ENCODE peak calls at places on chromosome 13, in eight cellular contexts. F, U, C, Z, G, Y, X and P are unnamed samples. For H3K4me1, the result is how much of the 10 kb centered on the place peaks cover.

GRCh38 chr13:38952827-38953226 is 37.8 kb downstream of the STOML3 start:
- DNase-seq in G (no peak), Y (no peak), X (no peak), U (no peak), Z (no peak), C (no peak), F (no peak), P (no peak)

GRCh38 chr13:23414682-23415081 is 18.8 kb downstream of the SACS start:
- DNase-seq in F (no peak), Z (no peak), C (no peak), X (no peak), Y (no peak), U (no peak), G (no peak), P (no peak)

GRCh38 chr13:75901509-75901908 is 265.4 kb downstream of the LMO7 start:
- DNase-seq in C (no peak), F (no peak), X (no peak), G (no peak), Y (no peak), Z (no peak), U (no peak), P (no peak)

GRCh38 chr13:41562083-41562482 is 104.7 kb downstream of the RGCC start:
- DNase-seq in Y (no peak), F (no peak), G (no peak), C (peak), X (no peak), Z (no peak), U (no peak), P (peak)

GRCh38 chr13:103188688-103189326 is 122.6 kb upstream of the SLC10A2 start:
- DNase-seq in F (peak), Z (no peak), Y (peak), X (no peak), U (no peak), G (no peak), C (no peak), P (no peak)

GRCh38 chr13:38417727-38418126 is 68.1 kb downstream of the UFM1 start:
- DNase-seq in X (peak), Z (no peak), G (no peak), U (no peak), F (peak), Y (peak), C (no peak), P (no peak)

GRCh38 chr13:110012102-110012739 is 225.8 kb upstream of the IRS2 start:
- DNase-seq in Z (no peak), F (no peak), Y (no peak), G (no peak), C (no peak), U (no peak), X (peak), P (no peak)

GRCh38 chr13:105616313-105617075 is 919.0 kb downstream of the EFNB2 start:
- DNase-seq in Y (no peak), F (no peak), Z (no peak), U (no peak), C (no peak), X (no peak), G (no peak), P (no peak)

GRCh38 chr13:76038920-76039716 is 403.0 kb downstream of the LMO7 start:
- DNase-seq in F (no peak), C (no peak), X (no peak), U (no peak), Z (no peak), Y (peak), G (no peak), P (no peak)

GRCh38 chr13:113288880-113289279 is 8.2 kb upstream of the LAMP1 start:
- DNase-seq in C (no peak), Y (no peak), F (no peak), G (no peak), X (no peak), U (no peak), Z (no peak), P (no peak)

GRCh38 chr13:76316998-76317527 is 569.1 kb downstream of the KCTD12 start:
- DNase-seq in Z (no peak), X (no peak), G (no peak), U (no peak), F (no peak), C (no peak), Y (no peak), P (no peak)

GRCh38 chr13:85665286-85665685 is 133.9 kb downstream of the SLITRK6 start:
- DNase-seq in Y (peak), F (no peak), C (no peak), U (no peak), Z (no peak), X (no peak), G (no peak), P (no peak)

GRCh38 chr13:80547885-80548284 is 207.0 kb upstream of the SPRY2 start:
- DNase-seq in U (no peak), G (no peak), Y (no peak), C (no peak), X (no peak), F (no peak), Z (no peak), P (no peak)

GRCh38 chr13:82963466-82963865 is 918.8 kb downstream of the SLITRK1 start:
- DNase-seq in Z (no peak), F (no peak), G (no peak), U (no peak), X (no peak), Y (no peak), C (no peak), P (no peak)

GRCh38 chr13:42246541-42246940 is 25.4 kb upstream of the AKAP11 start:
- DNase-seq in C (no peak), X (no peak), Z (no peak), G (no peak), U (no peak), F (no peak), Y (no peak), P (no peak)

GRCh38 chr13:33383724-33384577 is 98.4 kb upstream of the STARD13 start:
- DNase-seq in C (no peak), X (no peak), F (no peak), Z (no peak), Y (no peak), U (no peak), G (no peak), P (no peak)

GRCh38 chr13:50494110-50494509 is 349.4 kb downstream of the DLEU7 start:
- DNase-seq in X (no peak), G (no peak), Y (no peak), U (no peak), Z (no peak), C (no peak), F (no peak), P (no peak)

GRCh38 chr13:51097353-51098043 is 13.6 kb downstream of the C13orf42 start:
- DNase-seq in U (no peak), X (no peak), Z (no peak), G (no peak), Y (peak), F (no peak), C (no peak), P (no peak)

GRCh38 chr13:38735655-38736440 is 49.0 kb downstream of the FREM2 start:
- DNase-seq in U (no peak), X (no peak), G (no peak), Y (no peak), C (no peak), Z (no peak), F (peak), P (no peak)

GRCh38 chr13:77563110-77563509 is 27.6 kb downstream of the SCEL start:
- DNase-seq in X (peak), G (no peak), F (no peak), U (no peak), Y (peak), Z (no peak), C (no peak), P (no peak)

GRCh38 chr13:105231579-105231978 is 1303.9 kb downstream of the EFNB2 start:
- DNase-seq in C (no peak), Y (no peak), U (no peak), X (no peak), Z (no peak), F (no peak), G (no peak), P (no peak)

GRCh38 chr13:84896128-84896527 is 903.1 kb downstream of the SLITRK6 start:
- DNase-seq in U (no peak), Z (no peak), F (peak), Y (peak), C (no peak), X (peak), G (no peak), P (peak)

GRCh38 chr13:110158201-110158600 is 148.8 kb downstream of the COL4A1 start:
- DNase-seq in C (no peak), F (no peak), G (no peak), U (no peak), Y (no peak), X (no peak), Z (no peak), P (no peak)

GRCh38 chr13:67023088-67023893 is 206.8 kb downstream of the PCDH9 start:
- DNase-seq in X (no peak), F (no peak), Z (no peak), G (no peak), Y (peak), C (peak), U (no peak), P (no peak)

GRCh38 chr13:101473458-101473857 is 21.0 kb downstream of the ITGBL1 start:
- DNase-seq in F (no peak), X (no peak), Z (no peak), U (no peak), C (no peak), G (no peak), Y (no peak), P (no peak)

GRCh38 chr13:67036694-67037093 is 193.4 kb downstream of the PCDH9 start:
- DNase-seq in Z (no peak), G (no peak), Y (no peak), F (peak), X (no peak), U (no peak), C (no peak), P (no peak)

GRCh38 chr13:76973920-76974617 is 17.8 kb upstream of the CLN5 start:
- DNase-seq in G (no peak), F (no peak), U (no peak), Z (no peak), C (no peak), X (no peak), Y (no peak), P (no peak)

GRCh38 chr13:19601749-19602725 is 31.4 kb upstream of the MPHOSPH8 start:
- DNase-seq in Y (peak), C (no peak), X (peak), G (no peak), U (peak), F (peak), Z (peak), P (peak)

GRCh38 chr13:110430391-110431338 is 123.6 kb downstream of the COL4A2 start:
- DNase-seq in Z (no peak), F (no peak), C (peak), X (no peak), Y (no peak), G (no peak), U (no peak), P (no peak)

GRCh38 chr13:20495087-20496023 is 30.3 kb downstream of the CRYL1 start:
- DNase-seq in G (no peak), Y (peak), U (no peak), F (peak), X (peak), Z (peak), C (peak), P (peak)

GRCh38 chr13:74466015-74466414 is 331.8 kb upstream of the KLF12 start:
- DNase-seq in U (no peak), G (no peak), F (no peak), C (no peak), Z (no peak), Y (peak), X (no peak), P (no peak)

GRCh38 chr13:48644951-48645350 is 8.8 kb upstream of the CYSLTR2 start:
- DNase-seq in X (no peak), U (no peak), Y (no peak), Z (no peak), F (no peak), C (no peak), G (no peak), P (no peak)

GRCh38 chr13:20387006-20387405 is 138.7 kb downstream of the CRYL1 start:
- DNase-seq in F (no peak), Z (peak), C (no peak), X (no peak), G (no peak), U (no peak), Y (no peak), P (no peak)

GRCh38 chr13:100636441-100636840 is 38.2 kb downstream of the TMTC4 start:
- DNase-seq in Y (no peak), Z (no peak), U (no peak), F (no peak), C (no peak), X (no peak), G (no peak), P (no peak)

GRCh38 chr13:107480130-107480529 is 735.2 kb downstream of the LIG4 start:
- DNase-seq in C (no peak), U (no peak), Z (no peak), G (no peak), X (no peak), Y (no peak), F (no peak), P (no peak)
- TF ChIP-seq POLR2AphosphoS5 in C (no peak), U (no peak), Z (no peak), G (no peak), X (no peak), Y (no peak), F (no peak), P (no peak)

GRCh38 chr13:97108535-97108910 is 113.6 kb upstream of the MBNL2 start:
- DNase-seq in Z (no peak), U (no peak), X (no peak), G (no peak), C (no peak), Y (no peak), F (no peak), P (no peak)

GRCh38 chr13:97107815-97108534 is 113.7 kb upstream of the OXGR1 start:
- DNase-seq in G (no peak), C (peak), Z (no peak), F (peak), Y (no peak), X (no peak), U (no peak), P (no peak)

GRCh38 chr13:97111705-97112104 is 110.4 kb upstream of the MBNL2 start:
- DNase-seq in C (no peak), X (no peak), Y (no peak), G (no peak), Z (no peak), U (no peak), F (no peak), P (no peak)

GRCh38 chr13:97109256-97109655 is 112.9 kb upstream of the MBNL2 start:
- DNase-seq in C (no peak), Y (no peak), Z (no peak), X (no peak), G (no peak), F (no peak), U (no peak), P (no peak)

GRCh38 chr13:97109841-97110492 is 112.2 kb upstream of the MBNL2 start:
- DNase-seq in C (peak), U (peak), Z (peak), F (peak), Y (peak), X (peak), G (no peak), P (peak)
- H3K4me1 ChIP-seq in C (under half), U (under half), Z (under half), F (under half), Y (under half), X (under half), G (under half), P (under half)

DNA sequence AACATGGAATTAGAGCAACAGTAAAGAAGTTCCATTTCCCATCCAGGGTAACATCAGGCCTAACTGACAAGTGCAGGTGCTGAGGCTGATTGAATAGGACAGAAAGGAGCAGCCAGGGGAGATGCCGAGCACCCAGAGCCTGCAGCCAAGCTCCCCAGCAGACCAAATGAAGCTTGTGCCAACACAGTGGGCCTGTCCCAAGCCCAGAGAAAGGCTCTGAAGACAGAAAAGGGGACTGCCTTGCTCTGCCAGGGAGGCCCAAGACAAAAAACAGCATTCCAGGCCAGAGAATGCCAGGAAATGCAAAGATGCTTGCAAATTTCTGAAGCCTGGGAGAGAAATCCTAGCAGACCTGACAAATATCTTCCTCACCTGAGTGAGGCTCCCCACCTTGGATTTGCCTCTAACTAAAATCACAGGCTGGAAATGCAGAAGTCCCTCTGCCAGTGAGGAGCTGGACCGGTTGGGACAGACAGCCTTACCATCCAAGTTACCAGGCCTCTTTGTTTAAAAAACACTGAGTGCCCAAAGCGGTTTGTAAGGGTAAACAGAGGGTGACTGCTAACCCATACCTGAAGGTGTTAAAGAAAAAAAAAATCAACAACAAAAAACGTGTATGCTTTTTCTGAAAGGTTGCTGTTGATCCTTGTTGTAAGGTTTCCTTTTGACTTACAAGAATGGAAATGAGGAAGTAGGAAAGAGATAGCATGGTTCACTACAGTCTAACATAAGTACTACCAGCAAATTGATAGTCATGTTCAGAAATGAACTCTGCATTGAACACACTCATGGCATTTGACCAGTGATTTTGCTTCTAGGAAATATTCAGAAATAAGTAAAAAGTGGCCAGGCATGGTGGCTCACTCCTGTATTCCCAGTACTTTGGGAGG is 11.9 kb upstream of the HMGB1 start:
- DNase-seq in C (no peak), G (no peak), Z (no peak), U (no peak), F (no peak), Y (peak), X (no peak), P (no peak)
- TF ChIP-seq POLR2AphosphoS5 in C (no peak), G (no peak), Z (no peak), U (no peak), F (no peak), Y (no peak), X (no peak), P (no peak)

DNA sequence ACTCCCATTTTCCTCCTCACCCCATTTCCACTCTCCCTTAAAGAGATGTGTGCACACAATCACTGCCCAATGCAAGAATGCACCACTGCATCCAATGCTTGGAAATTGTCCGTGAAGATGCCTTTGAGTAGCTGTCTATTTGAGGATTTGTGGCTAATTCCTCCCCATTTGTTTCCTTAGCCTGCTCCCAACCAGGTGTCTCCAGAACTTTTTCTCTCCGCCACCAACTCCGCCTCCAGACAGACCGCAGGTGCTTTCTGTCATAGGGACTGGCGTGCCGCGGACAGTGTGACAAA is 485 bp upstream of the TM9SF2 start:
- DNase-seq in F (peak), U (no peak), X (no peak), Y (no peak), C (no peak), G (no peak), Z (no peak), P (no peak)
- H3K4me1 ChIP-seq in F (under half), U (half or more), X (half or more), Y (under half), C (under half), G (half or more), Z (half or more), P (under half)

DNA sequence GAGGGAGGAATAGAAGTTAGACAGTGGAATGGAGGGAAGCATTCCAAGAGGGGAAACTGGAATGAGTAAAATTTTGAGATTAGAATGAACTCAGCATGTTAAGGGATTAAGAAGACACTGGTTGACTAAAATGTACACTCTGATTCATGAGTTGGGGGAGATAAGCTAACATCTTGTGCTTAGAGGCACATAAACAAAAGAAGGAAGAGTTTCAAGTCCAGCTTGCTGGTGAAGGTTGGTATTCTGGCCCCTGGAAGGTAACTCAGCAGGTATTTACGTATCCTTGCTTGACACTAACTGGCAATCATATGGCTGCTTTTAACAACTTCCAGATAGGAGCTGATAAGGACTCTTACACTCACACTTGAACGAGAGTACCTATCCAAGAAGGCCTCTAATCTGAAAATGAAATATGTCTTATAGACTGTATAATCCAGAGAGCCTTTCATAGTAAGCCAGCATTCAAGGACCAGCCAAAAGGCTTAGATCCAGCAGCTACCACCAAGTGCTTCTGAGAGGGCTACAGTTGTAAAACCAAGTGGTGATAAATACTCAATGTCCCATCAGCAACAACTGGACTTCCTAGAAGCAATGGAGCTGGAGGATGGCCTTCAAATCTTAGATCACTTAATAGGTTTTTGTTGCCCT is 149.7 kb upstream of the SERP2 start:
- DNase-seq in F (no peak), C (no peak), X (no peak), G (no peak), U (no peak), Z (no peak), Y (no peak), P (no peak)
- TF ChIP-seq POLR2AphosphoS5 in F (no peak), C (no peak), X (no peak), G (no peak), U (no peak), Z (no peak), Y (no peak), P (no peak)

GRCh38 chr13:44619651-44620050 is 43.5 kb upstream of the TSC22D1 start:
- DNase-seq in U (no peak), F (no peak), Y (no peak), G (no peak), X (no peak), Z (no peak), C (no peak), P (no peak)

GRCh38 chr13:44622259-44622658 is 46.1 kb upstream of the TSC22D1 start:
- DNase-seq in G (no peak), U (no peak), C (no peak), X (no peak), F (no peak), Y (no peak), Z (no peak), P (no peak)

GRCh38 chr13:44618326-44618725 is 42.2 kb upstream of the TSC22D1 start:
- DNase-seq in Z (no peak), G (no peak), F (no peak), Y (no peak), U (no peak), C (no peak), X (no peak), P (no peak)

GRCh38 chr13:44617648-44618047 is 41.5 kb upstream of the TSC22D1 start:
- DNase-seq in C (no peak), X (no peak), Z (no peak), Y (peak), G (no peak), F (no peak), U (no peak), P (no peak)

GRCh38 chr13:44620057-44620456 is 43.9 kb upstream of the TSC22D1 start:
- DNase-seq in X (no peak), U (no peak), C (no peak), G (no peak), Y (no peak), Z (no peak), F (no peak), P (no peak)
- H3K4me1 ChIP-seq in X (under half), U (under half), C (under half), G (under half), Y (under half), Z (under half), F (under half), P (under half)

GRCh38 chr13:28387740-28388501 is 107.0 kb downstream of the FLT1 start:
- DNase-seq in G (no peak), C (no peak), U (no peak), X (no peak), Y (no peak), Z (no peak), F (no peak), P (no peak)
- TF ChIP-seq POLR2AphosphoS5 in G (no peak), C (no peak), U (no peak), X (no peak), Y (no peak), Z (no peak), F (no peak), P (no peak)

DNA sequence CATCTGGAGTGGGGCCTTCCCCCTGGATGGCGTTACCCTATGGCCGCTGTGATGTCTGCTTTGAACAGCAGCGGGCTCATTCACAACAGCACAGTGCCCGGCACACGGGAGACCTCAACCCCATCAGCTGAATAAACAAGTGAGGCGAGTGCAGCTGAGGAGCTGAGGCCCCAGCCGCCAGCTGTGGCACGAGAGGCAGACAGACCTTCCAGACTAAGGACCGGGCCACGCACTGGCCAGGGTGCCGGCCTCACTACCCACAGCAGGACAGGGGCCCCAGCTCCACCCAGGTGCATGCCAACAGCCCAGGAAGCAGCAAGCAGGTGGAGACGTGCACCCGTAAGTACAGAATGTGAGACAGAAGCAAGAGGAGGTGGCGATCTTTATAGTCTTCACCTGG is 39.6 kb downstream of the STK24 start:
- DNase-seq in Y (no peak), Z (no peak), X (no peak), U (no peak), G (no peak), C (no peak), F (no peak), P (no peak)
- H3K4me1 ChIP-seq in Y (under half), Z (half or more), X (half or more), U (under half), G (half or more), C (under half), F (under half), P (under half)